ENCODE peak calls at places on chromosomes 12 and 14, in five cellular contexts. F is upper lobe of left lung, N is HCT116, D is prostate gland, O is HepG2. K is an unnamed sample.
A peak's percentile ranks its signal among the peaks of the same experiment; 100 is the strongest.

GRCh38 chr12:54201001-54201794 is 12.4 kb upstream of the SMUG1 start:
- DNase-seq in F (no peak), N (peak; percentile 65), D (peak; percentile 33), O (peak; percentile 51), K (no peak)

GRCh38 chr14:43147480-43147879 is 1359.6 kb downstream of the FSCB start:
- DNase-seq in F (no peak), N (no peak), D (no peak), O (no peak), K (no peak)

GRCh38 chr12:102053062-102053349 is 8.8 kb downstream of the WASHC3 start:
- DNase-seq in F (no peak), N (no peak), D (no peak), O (no peak), K (no peak)

GRCh38 chr12:182381-182883 is 31.5 kb downstream of the SLC6A12 start:
- DNase-seq in F (no peak), N (no peak), D (no peak), O (no peak), K (no peak)

GRCh38 chr14:99436247-99437180 is 44.1 kb downstream of the SETD3 start:
- DNase-seq in F (no peak), N (no peak), D (no peak), O (no peak), K (no peak)

GRCh38 chr14:103527408-103528157 is 1.4 kb upstream of the TRMT61A start:
- DNase-seq in F (peak; percentile 42), N (no peak), D (no peak), O (no peak), K (no peak)

GRCh38 chr12:2944401-2945047 is 14.7 kb upstream of the TEAD4 start:
- DNase-seq in F (no peak), N (peak; percentile 34), D (peak; percentile 49), O (peak; percentile 46), K (no peak)

GRCh38 chr14:69928111-69928523 is 48.9 kb downstream of the SMOC1 start:
- DNase-seq in F (no peak), N (no peak), D (no peak), O (no peak), K (no peak)

GRCh38 chr12:65415826-65416225 is 137.3 kb downstream of the MSRB3 start:
- DNase-seq in F (no peak), N (no peak), D (no peak), O (peak; percentile 27), K (no peak)

GRCh38 chr14:69580009-69580577 is 5.4 kb upstream of the CCDC177 start:
- DNase-seq in F (no peak), N (peak; percentile 37), D (no peak), O (peak; percentile 95), K (no peak)

GRCh38 chr12:6724409-6724797 is 557 bp downstream of the COPS7A start:
- DNase-seq in F (no peak), N (no peak), D (peak; percentile 7), O (peak; percentile 20), K (no peak)

GRCh38 chr12:77401480-77402105 is 336.2 kb upstream of the E2F7 start:
- DNase-seq in F (no peak), N (no peak), D (no peak), O (no peak), K (no peak)

GRCh38 chr12:120932058-120932457 is 27.9 kb upstream of the SPPL3 start:
- DNase-seq in F (no peak), N (no peak), D (no peak), O (no peak), K (no peak)

GRCh38 chr14:100246809-100247428 is 8.0 kb downstream of the YY1 start:
- DNase-seq in F (no peak), N (peak; percentile 48), D (no peak), O (peak; percentile 77), K (no peak)

GRCh38 chr12:49974231-49974675 is 1.5 kb downstream of the AQP6 start:
- DNase-seq in F (no peak), N (no peak), D (no peak), O (peak; percentile 58), K (no peak)

GRCh38 chr12:89354630-89354931 is 2.3 kb upstream of the DUSP6 start:
- DNase-seq in F (no peak), N (no peak), D (no peak), O (no peak), K (no peak)

GRCh38 chr12:96121271-96121711 is 72.9 kb upstream of the ELK3 start:
- DNase-seq in F (no peak), N (no peak), D (no peak), O (no peak), K (no peak)

GRCh38 chr12:94140556-94140955 is 7.8 kb upstream of the PLXNC1 start:
- DNase-seq in F (peak; percentile 68), N (peak; percentile 19), D (no peak), O (peak; percentile 32), K (no peak)

GRCh38 chr12:30088259-30088995 is 304.7 kb upstream of the TMTC1 start:
- DNase-seq in F (no peak), N (no peak), D (no peak), O (no peak), K (no peak)

GRCh38 chr14:47541652-47542051 is 133.8 kb downstream of the MDGA2 start:
- DNase-seq in F (no peak), N (no peak), D (no peak), O (no peak), K (no peak)

GRCh38 chr12:1907652-1908611 is 10.5 kb downstream of the CACNA2D4 start:
- DNase-seq in F (peak; percentile 86), N (no peak), D (no peak), O (no peak), K (peak; percentile 78)

GRCh38 chr14:65423986-65424385 is 11.5 kb downstream of the FUT8 start:
- DNase-seq in F (no peak), N (no peak), D (no peak), O (no peak), K (no peak)

GRCh38 chr14:32637582-32637981 is 301.1 kb upstream of the NPAS3 start:
- DNase-seq in F (no peak), N (no peak), D (no peak), O (no peak), K (no peak)

GRCh38 chr12:114003286-114003685 is 37.2 kb upstream of the RBM19 start:
- DNase-seq in F (no peak), N (no peak), D (no peak), O (no peak), K (no peak)

GRCh38 chr14:52355526-52355925 is 41.4 kb downstream of the PTGER2 start:
- DNase-seq in F (no peak), N (no peak), D (no peak), O (no peak), K (no peak)

GRCh38 chr12:30862486-30862885 is 64.1 kb upstream of the TSPAN11 start:
- DNase-seq in F (no peak), N (no peak), D (peak; percentile 49), O (no peak), K (peak; percentile 89)

GRCh38 chr12:26113853-26114719 is 10.8 kb downstream of the BHLHE41 start:
- DNase-seq in F (peak; percentile 99), N (peak; percentile 78), D (peak; percentile 88), O (peak; percentile 88), K (peak; percentile 98)
- TF ChIP-seq POLR2AphosphoS5 in F (peak; percentile 31), N (peak; percentile 58), D (peak; percentile 80), O (no peak), K (peak; percentile 86)

GRCh38 chr14:104856157-104856868 is 8.8 kb upstream of the CEP170B start:
- DNase-seq in F (peak; percentile 56), N (no peak), D (no peak), O (no peak), K (no peak)
- H3K27ac ChIP-seq in F (no peak overlapping the region), N (no peak overlapping the region), D (no peak overlapping the region), O (no peak overlapping the region), K (no peak overlapping the region)

GRCh38 chr14:44897041-44897843 is 64.5 kb downstream of the KLHL28 start:
- DNase-seq in F (peak; percentile 97), N (peak; percentile 95), D (peak; percentile 99), O (peak; percentile 94), K (peak; percentile 100)
- TF ChIP-seq POLR2A in F (peak; percentile 76), N (peak; percentile 38), D (peak; percentile 61), O (peak; percentile 88), K (peak; percentile 43)

GRCh38 chr12:124837958-124838803 is 25.5 kb downstream of the SCARB1 start:
- DNase-seq in F (no peak), N (peak; percentile 94), D (peak; percentile 87), O (peak; percentile 98), K (no peak)
- TF ChIP-seq POLR2AphosphoS5 in F (no peak), N (peak; percentile 70), D (peak; percentile 80), O (peak; percentile 35), K (peak; percentile 45)

GRCh38 chr12:63179224-63179623 is 28.2 kb upstream of the AVPR1A start:
- DNase-seq in F (no peak), N (no peak), D (no peak), O (no peak), K (no peak)
- H3K27ac ChIP-seq in F (no peak overlapping the region), N (no peak overlapping the region), D (no peak overlapping the region), O (no peak overlapping the region), K (no peak overlapping the region)

DNA sequence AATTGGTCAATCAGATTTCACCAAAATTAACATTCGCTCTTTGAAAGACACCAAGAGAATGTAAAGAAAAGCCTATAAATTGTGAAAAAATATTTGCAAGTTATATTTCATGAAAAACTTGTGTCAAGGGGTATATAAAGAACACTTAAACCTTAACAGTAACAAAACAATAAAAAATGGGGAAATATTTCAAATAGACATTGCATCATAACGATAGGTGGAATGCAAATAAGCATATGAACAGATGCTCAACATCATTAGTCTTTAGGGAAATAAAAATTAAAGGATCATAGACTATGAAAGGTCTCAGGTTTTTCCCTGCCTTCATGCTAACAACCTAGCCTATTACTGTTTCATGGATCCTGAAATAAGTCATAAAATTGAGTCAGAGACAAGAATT is 64.3 kb downstream of the COCH start:
- DNase-seq in F (no peak), N (no peak), D (no peak), O (no peak), K (no peak)
- TF ChIP-seq POLR2A in F (no peak), N (no peak), D (no peak), O (no peak), K (no peak)